ENCODE peak calls at places on chromosomes 7 and 10, in five cellular contexts. R is mesenchymal stem cell, C is H1, A is neuronal stem cell, B is trophoblast cell. Y is an unnamed sample.
A peak's percentile ranks its signal among the peaks of the same experiment; 100 is the strongest.

GRCh38 chr7:30143748-30144251 is 9.0 kb downstream of the MTURN start:
- DNase-seq in R (no peak), B (no peak), A (no peak), C (no peak), Y (no peak)

GRCh38 chr7:17184805-17185689 is 113.4 kb upstream of the AHR start:
- DNase-seq in A (no peak), R (peak; percentile 23), B (no peak), C (no peak), Y (no peak)

GRCh38 chr10:100723180-100723579 is 22.2 kb upstream of the PAX2 start:
- DNase-seq in A (no peak), R (no peak), C (no peak), B (no peak), Y (no peak)

GRCh38 chr7:99665312-99665759 is 14.5 kb downstream of the CYP3A5 start:
- DNase-seq in A (no peak), C (no peak), R (no peak), B (no peak), Y (no peak)

GRCh38 chr7:159197066-159197975 is 52.7 kb upstream of the VIPR2 start:
- DNase-seq in A (peak; percentile 4), R (no peak), C (no peak), B (no peak), Y (peak; percentile 80)

GRCh38 chr7:103912906-103913610 is 76.4 kb downstream of the RELN start:
- DNase-seq in C (no peak), A (no peak), R (no peak), B (no peak), Y (no peak)

GRCh38 chr7:102107474-102108104 is 179.1 kb upstream of the SH2B2 start:
- DNase-seq in C (peak; percentile 41), B (no peak), A (no peak), R (no peak), Y (no peak)

GRCh38 chr10:69405221-69405620 is 11.5 kb downstream of the TACR2 start:
- DNase-seq in B (no peak), C (no peak), A (no peak), R (peak; percentile 39), Y (no peak)

GRCh38 chr10:79081353-79082034 is 12.7 kb downstream of the ZMIZ1 start:
- DNase-seq in R (peak; percentile 94), A (no peak), B (peak; percentile 20), C (no peak), Y (no peak)

GRCh38 chr10:32253300-32253699 is 93.7 kb downstream of the EPC1 start:
- DNase-seq in A (no peak), C (peak; percentile 40), R (no peak), B (peak; percentile 69), Y (no peak)

GRCh38 chr10:33335800-33336605 is 1.5 kb upstream of the NRP1 start:
- DNase-seq in B (peak; percentile 44), C (peak; percentile 71), R (peak; percentile 42), A (peak; percentile 35), Y (peak; percentile 49)

GRCh38 chr10:114654829-114655575 is 3.1 kb downstream of the ABLIM1 start:
- DNase-seq in B (peak; percentile 80), A (no peak), C (no peak), R (no peak), Y (no peak)

GRCh38 chr10:103936022-103936421 is 18.0 kb upstream of the STN1 start:
- DNase-seq in R (no peak), C (no peak), A (no peak), B (no peak), Y (no peak)

GRCh38 chr10:103153302-103153759 is 39.7 kb downstream of the NT5C2 start:
- DNase-seq in C (no peak), A (no peak), B (no peak), R (peak; percentile 35), Y (no peak)

GRCh38 chr7:23285657-23286646 is 13.2 kb upstream of the MALSU1 start:
- DNase-seq in R (no peak), C (no peak), A (no peak), B (no peak), Y (no peak)

GRCh38 chr10:116637830-116638229 is 17.1 kb downstream of the PNLIPRP2 start:
- DNase-seq in C (no peak), R (no peak), A (no peak), B (no peak), Y (no peak)

GRCh38 chr10:52004342-52004949 is 305.1 kb upstream of the CSTF2T start:
- DNase-seq in R (peak; percentile 58), A (peak; percentile 23), C (no peak), B (peak; percentile 72), Y (no peak)

GRCh38 chr7:102434039-102434481 is 685 bp downstream of the ORAI2 start:
- DNase-seq in B (no peak), A (no peak), C (no peak), R (no peak), Y (no peak)

GRCh38 chr10:124946945-124947344 is 5.0 kb downstream of the ZRANB1 start:
- DNase-seq in B (no peak), A (no peak), C (no peak), R (no peak), Y (no peak)

GRCh38 chr10:86727992-86728559 is 28.3 kb upstream of the BMPR1A start:
- DNase-seq in C (no peak), B (peak; percentile 9), R (peak; percentile 10), A (no peak), Y (no peak)

GRCh38 chr10:78552261-78552811 is 516.4 kb upstream of the ZMIZ1 start:
- DNase-seq in B (no peak), A (no peak), R (peak; percentile 22), C (no peak), Y (no peak)

GRCh38 chr7:157738064-157738460 is 401.3 kb downstream of the DNAJB6 start:
- DNase-seq in R (no peak), B (peak; percentile 4), C (peak; percentile 58), A (peak; percentile 66), Y (peak; percentile 56)

GRCh38 chr7:77746824-77747165 is 50.5 kb downstream of the RSBN1L start:
- DNase-seq in C (no peak), R (no peak), B (no peak), A (no peak), Y (no peak)

GRCh38 chr7:28192786-28193581 is 12.4 kb upstream of the JAZF1 start:
- DNase-seq in R (no peak), C (no peak), A (no peak), B (no peak), Y (no peak)

GRCh38 chr7:48780862-48781261 is 143.5 kb upstream of the CDC14C start:
- DNase-seq in A (no peak), C (no peak), R (no peak), B (no peak), Y (no peak)

GRCh38 chr7:100509213-100509612 is 25.5 kb downstream of the NYAP1 start:
- DNase-seq in B (peak; percentile 80), R (no peak), C (no peak), A (no peak), Y (no peak)

GRCh38 chr10:103042908-103043307 is 124.8 kb downstream of the CNNM2 start:
- DNase-seq in R (no peak), B (no peak), C (no peak), A (no peak), Y (no peak)

GRCh38 chr7:1677206-1678069 is 7.4 kb downstream of the ELFN1 start:
- DNase-seq in R (no peak), B (no peak), C (no peak), A (no peak), Y (no peak)

GRCh38 chr7:134632937-134633540 is 13.6 kb upstream of the BPGM start:
- DNase-seq in C (no peak), A (peak; percentile 30), R (peak; percentile 63), B (peak; percentile 78), Y (no peak)

GRCh38 chr7:150756858-150757257 is 19.6 kb downstream of the GIMAP5 start:
- DNase-seq in R (no peak), A (no peak), C (no peak), B (peak; percentile 37), Y (no peak)

GRCh38 chr10:53808677-53809076 is 992.4 kb downstream of the PCDH15 start:
- DNase-seq in C (no peak), A (no peak), B (no peak), R (no peak), Y (peak; percentile 30)

GRCh38 chr7:90119178-90119971 is 34.9 kb upstream of the STEAP1 start:
- DNase-seq in B (no peak), C (peak; percentile 73), R (no peak), A (no peak), Y (peak; percentile 45)

GRCh38 chr10:77173615-77174461 is 463.8 kb downstream of the KCNMA1 start:
- DNase-seq in A (peak; percentile 84), C (peak; percentile 91), B (peak; percentile 91), R (peak; percentile 86), Y (peak; percentile 76)

GRCh38 chr7:78673272-78673671 is 780.2 kb downstream of the MAGI2 start:
- DNase-seq in C (no peak), A (no peak), R (no peak), B (no peak), Y (no peak)

GRCh38 chr7:47314728-47315601 is 266.9 kb downstream of the TNS3 start:
- DNase-seq in A (no peak), B (no peak), C (peak; percentile 52), R (peak; percentile 96), Y (no peak)

GRCh38 chr7:79452032-79452494 is 1.4 kb downstream of the MAGI2 start:
- DNase-seq in A (peak; percentile 60), C (peak; percentile 77), R (peak; percentile 90), B (peak; percentile 52), Y (peak; percentile 86)

GRCh38 chr10:98340946-98341345 is 73.0 kb upstream of the LOXL4 start:
- DNase-seq in C (no peak), R (peak; percentile 25), A (no peak), B (no peak), Y (no peak)

GRCh38 chr10:77927343-77928256 is 1.0 kb upstream of the DLG5 start:
- DNase-seq in C (peak; percentile 67), A (peak; percentile 14), B (peak; percentile 37), R (no peak), Y (no peak)

GRCh38 chr7:88927-89921 is 103.1 kb upstream of the FAM20C start:
- DNase-seq in R (peak; percentile 95), B (peak; percentile 26), C (peak; percentile 45), A (no peak), Y (no peak)

GRCh38 chr7:84277628-84278224 is 83.1 kb upstream of the SEMA3A start:
- DNase-seq in R (no peak), C (no peak), B (no peak), A (peak; percentile 77), Y (peak; percentile 88)
- H2BK12ac ChIP-seq in R (no peak overlapping the region), C (no peak overlapping the region), B (no peak overlapping the region), A (no peak overlapping the region), Y (peak overlapping the region; percentile 95)

GRCh38 chr10:132383026-132383565 is 13.9 kb upstream of the PWWP2B start:
- DNase-seq in A (no peak), B (peak; percentile 38), C (no peak), R (no peak), Y (no peak)
- H2BK12ac ChIP-seq in A (no peak overlapping the region), B (peak overlapping the region; percentile 45), C (no peak overlapping the region), R (no peak overlapping the region), Y (no peak overlapping the region)

DNA sequence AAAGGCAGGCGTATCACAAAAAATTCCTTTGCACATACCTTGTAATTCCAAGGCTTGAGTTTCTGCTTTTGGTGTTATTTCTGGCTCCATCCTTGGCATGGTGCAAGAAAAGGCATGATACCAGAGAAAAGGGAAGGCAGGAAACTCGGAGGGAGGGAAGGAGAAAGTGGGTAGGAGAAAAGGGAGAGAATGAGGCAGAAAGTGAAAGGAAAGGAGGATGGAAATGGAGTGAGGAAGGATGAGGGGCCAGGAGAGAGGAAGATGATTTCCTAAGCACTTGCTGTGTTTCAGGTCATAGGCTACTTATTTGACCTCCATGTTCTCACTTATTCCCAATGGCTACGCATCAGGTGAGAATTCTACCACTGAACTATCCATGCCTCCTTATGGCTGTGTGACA is 110.8 kb upstream of the JCAD start:
- DNase-seq in R (no peak), B (no peak), C (no peak), A (no peak), Y (no peak)
- H2BK12ac ChIP-seq in R (no peak overlapping the region), B (no peak overlapping the region), C (no peak overlapping the region), A (no peak overlapping the region), Y (no peak overlapping the region)

GRCh38 chr7:20513341-20513740 is 102.1 kb upstream of the ABCB5 start:
- DNase-seq in B (no peak), C (no peak), R (no peak), A (no peak), Y (no peak)
- H2BK12ac ChIP-seq in B (no peak overlapping the region), C (no peak overlapping the region), R (no peak overlapping the region), A (no peak overlapping the region), Y (no peak overlapping the region)

Y was measured in H9.